ENCODE peak calls at places on chromosomes 3 and 15, in four cellular contexts. L, I, F and Q are unnamed samples.
A peak's percentile ranks its signal among the peaks of the same experiment; 100 is the strongest.

GRCh38 chr3:174125267-174125844 is 727.8 kb downstream of the NLGN1 start:
- DNase-seq in F (no peak), L (peak; percentile 60), I (no peak), Q (no peak)

GRCh38 chr15:78306176-78306774 is 6.9 kb upstream of the SKIC8 start:
- DNase-seq in I (no peak), F (no peak), L (peak; percentile 72), Q (no peak)

GRCh38 chr3:64549869-64550268 is 137.9 kb downstream of the ADAMTS9 start:
- DNase-seq in I (no peak), L (no peak), F (no peak), Q (no peak)

GRCh38 chr3:183094711-183095110 is 4.6 kb downstream of the MCCC1 start:
- DNase-seq in L (no peak), I (no peak), F (no peak), Q (no peak)

GRCh38 chr3:30343861-30344260 is 262.5 kb upstream of the TGFBR2 start:
- DNase-seq in I (no peak), F (no peak), L (no peak), Q (no peak)

GRCh38 chr15:64096486-64097431 is 977 bp downstream of the SNX1 start:
- DNase-seq in L (peak; percentile 6), I (no peak), F (no peak), Q (no peak)

GRCh38 chr15:66900586-66901310 is 164.7 kb upstream of the SMAD3 start:
- DNase-seq in I (no peak), L (no peak), F (no peak), Q (no peak)

GRCh38 chr3:159852821-159853505 is 135.7 kb upstream of the IL12A start:
- DNase-seq in F (no peak), L (peak; percentile 33), I (no peak), Q (peak; percentile 84)

GRCh38 chr15:79075256-79075655 is 15.3 kb downstream of the RASGRF1 start:
- DNase-seq in F (no peak), I (no peak), L (no peak), Q (no peak)

GRCh38 chr3:134516905-134517304 is 31.0 kb downstream of the CEP63 start:
- DNase-seq in L (peak; percentile 6), I (no peak), F (no peak), Q (no peak)

GRCh38 chr3:193052294-193052693 is 134.6 kb upstream of the MB21D2 start:
- DNase-seq in F (no peak), I (no peak), L (no peak), Q (no peak)